ENCODE peak calls at places on chromosomes 16 and 17, in ten cellular contexts. B is activated T-helper 1 cell treated with anti-CD3 and anti-CD28 coated beads, Interleukin-12 subunit alpha, Interleukin-12 subunit beta, Interleukin-2, Interleukin-4 antibody, amounts not matched to agents 30 ng/mL and 10 ng/mL and 1 ng/mL, durations not matched to agents 14 hours and 24 hours and 36 hours; H is lower lobe of right lung; V is NCI-H524 treated with DMSO at 0.1 percent for 48 hours; Z is AG04450; A is neural progenitor cell; K is IMR-90; X is Calu3; Q is head of caudate nucleus; C is neuronal stem cell. N is an unnamed sample.

GRCh38 chr16:90040152-90041023 is 21.1 kb upstream of the DBNDD1 start:
- DNase-seq in B (no peak), H (no peak), V (no peak), Z (no peak), A (no peak), K (no peak), X (no peak), Q (no peak), C (no peak), N (no peak)

GRCh38 chr16:54503436-54503835 is 216.8 kb upstream of the IRX3 start:
- DNase-seq in B (no peak), H (no peak), V (peak), Z (no peak), A (no peak), K (no peak), X (no peak), Q (no peak), C (no peak), N (no peak)

GRCh38 chr16:1315081-1316032 is 5.9 kb downstream of the UBE2I start:
- DNase-seq in B (no peak), H (no peak), V (no peak), Z (no peak), A (no peak), K (no peak), X (no peak), Q (no peak), C (no peak), N (no peak)

GRCh38 chr16:89024546-89024945 is 47.5 kb upstream of the CBFA2T3 start:
- DNase-seq in B (no peak), H (no peak), V (peak), Z (no peak), A (no peak), K (no peak), X (no peak), Q (no peak), C (no peak), N (no peak)

GRCh38 chr16:11507991-11508390 is 78.7 kb downstream of the LITAF start:
- DNase-seq in B (no peak), H (no peak), V (no peak), Z (no peak), A (no peak), K (no peak), X (no peak), Q (no peak), C (no peak), N (no peak)

GRCh38 chr16:11530171-11530940 is 56.4 kb downstream of the LITAF start:
- DNase-seq in B (no peak), H (no peak), V (no peak), Z (no peak), A (peak), K (peak), X (no peak), Q (no peak), C (no peak), N (no peak)

GRCh38 chr17:57545836-57546305 is 199.2 kb downstream of the CCDC182 start:
- DNase-seq in B (no peak), H (no peak), V (peak), Z (no peak), A (no peak), K (no peak), X (no peak), Q (no peak), C (no peak), N (no peak)

GRCh38 chr17:40551874-40552768 is 13.2 kb downstream of the CCR7 start:
- DNase-seq in B (no peak), H (peak), V (no peak), Z (peak), A (no peak), K (peak), X (no peak), Q (no peak), C (no peak), N (peak)

GRCh38 chr17:29237476-29238132 is 9.1 kb upstream of the CRYBA1 start:
- DNase-seq in B (no peak), H (no peak), V (no peak), Z (no peak), A (no peak), K (peak), X (no peak), Q (no peak), C (no peak), N (peak)

GRCh38 chr17:72357764-72358365 is 237.0 kb downstream of the SOX9 start:
- DNase-seq in B (no peak), H (no peak), V (no peak), Z (no peak), A (no peak), K (peak), X (no peak), Q (no peak), C (no peak), N (no peak)

GRCh38 chr17:48915459-48916282 is 7.5 kb downstream of the UBE2Z start:
- DNase-seq in B (peak), H (no peak), V (no peak), Z (peak), A (no peak), K (peak), X (peak), Q (no peak), C (no peak), N (no peak)

GRCh38 chr17:70597774-70598173 is 428.4 kb downstream of the KCNJ2 start:
- DNase-seq in B (no peak), H (no peak), V (no peak), Z (no peak), A (no peak), K (no peak), X (no peak), Q (no peak), C (no peak), N (no peak)

GRCh38 chr17:33716937-33717336 is 423.8 kb upstream of the ASIC2 start:
- DNase-seq in B (no peak), H (no peak), V (no peak), Z (no peak), A (no peak), K (no peak), X (no peak), Q (no peak), C (no peak), N (no peak)

GRCh38 chr17:17782425-17783120 is 54.2 kb downstream of the SREBF1 start:
- DNase-seq in B (no peak), H (no peak), V (no peak), Z (no peak), A (peak), K (no peak), X (peak), Q (no peak), C (peak), N (peak)

GRCh38 chr16:81004646-81005353 is 1.9 kb downstream of the CMC2 start:
- DNase-seq in B (peak), H (no peak), V (no peak), Z (peak), A (peak), K (peak), X (peak), Q (no peak), C (peak), N (no peak)

GRCh38 chr17:75144816-75145511 is 9.3 kb downstream of the JPT1 start:
- DNase-seq in B (no peak), H (no peak), V (no peak), Z (no peak), A (no peak), K (no peak), X (no peak), Q (no peak), C (no peak), N (no peak)

N was measured in islet precursor cell.